ENCODE peak calls at places on chromosomes 4 and X, in five cellular contexts. One of them, this sample, is unnamed.

GRCh38 chr4:154076921-154077320 is 288.0 kb upstream of the SFRP2 start:
- DNase-seq in AG10803: peak
- DNase-seq in mucosa of descending colon: no peak
- DNase-seq in OCI-LY7: no peak
- DNase-seq in brain microvascular endothelial cell: peak
- DNase-seq in this sample: no peak

GRCh38 chrX:54423161-54423888 is 16.9 kb upstream of the TSR2 start:
- DNase-seq in mucosa of descending colon: no peak
- DNase-seq in brain microvascular endothelial cell: peak
- DNase-seq in AG10803: no peak
- DNase-seq in OCI-LY7: no peak
- DNase-seq in this sample: peak

GRCh38 chr4:683982-684571 is 4.9 kb downstream of the SLC49A3 start:
- DNase-seq in AG10803: peak
- DNase-seq in brain microvascular endothelial cell: peak
- DNase-seq in OCI-LY7: peak
- DNase-seq in mucosa of descending colon: peak
- DNase-seq in this sample: peak

GRCh38 chr4:143335979-143336827 is 473 bp upstream of the GAB1 start:
- DNase-seq in AG10803: peak
- DNase-seq in brain microvascular endothelial cell: peak
- DNase-seq in mucosa of descending colon: peak
- DNase-seq in OCI-LY7: peak
- DNase-seq in this sample: peak

GRCh38 chrX:23554304-23554703 is 113.0 kb upstream of the PRDX4 start:
- DNase-seq in OCI-LY7: peak
- DNase-seq in AG10803: peak
- DNase-seq in mucosa of descending colon: no peak
- DNase-seq in brain microvascular endothelial cell: peak
- DNase-seq in this sample: peak

GRCh38 chr4:31657859-31658258 is 937.7 kb downstream of the PCDH7 start:
- DNase-seq in OCI-LY7: no peak
- DNase-seq in mucosa of descending colon: no peak
- DNase-seq in AG10803: no peak
- DNase-seq in brain microvascular endothelial cell: no peak
- DNase-seq in this sample: no peak

GRCh38 chr4:70158576-70158975 is 4.5 kb downstream of the PRR27 start:
- DNase-seq in OCI-LY7: no peak
- DNase-seq in mucosa of descending colon: peak
- DNase-seq in AG10803: no peak
- DNase-seq in brain microvascular endothelial cell: no peak
- DNase-seq in this sample: no peak

GRCh38 chrX:131792789-131793462 is 230.2 kb upstream of the STK26 start:
- DNase-seq in OCI-LY7: peak
- DNase-seq in brain microvascular endothelial cell: peak
- DNase-seq in AG10803: peak
- DNase-seq in mucosa of descending colon: no peak
- DNase-seq in this sample: no peak

GRCh38 chrX:125108926-125109325 is 210.7 kb upstream of the TEX13C start:
- DNase-seq in AG10803: no peak
- DNase-seq in brain microvascular endothelial cell: no peak
- DNase-seq in OCI-LY7: no peak
- DNase-seq in mucosa of descending colon: no peak
- DNase-seq in this sample: no peak

GRCh38 chr4:89509708-89510269 is 202.2 kb upstream of the GPRIN3 start:
- DNase-seq in brain microvascular endothelial cell: peak
- DNase-seq in OCI-LY7: no peak
- DNase-seq in AG10803: peak
- DNase-seq in mucosa of descending colon: no peak
- DNase-seq in this sample: peak

GRCh38 chrX:78665286-78665685 is 6.2 kb upstream of the RTL3 start:
- DNase-seq in AG10803: peak
- DNase-seq in brain microvascular endothelial cell: no peak
- DNase-seq in mucosa of descending colon: no peak
- DNase-seq in OCI-LY7: no peak
- DNase-seq in this sample: no peak

GRCh38 chr4:120616041-120616440 is 306.5 kb downstream of the PRDM5 start:
- DNase-seq in brain microvascular endothelial cell: no peak
- DNase-seq in OCI-LY7: no peak
- DNase-seq in AG10803: no peak
- DNase-seq in mucosa of descending colon: no peak
- DNase-seq in this sample: no peak

GRCh38 chr4:152146244-152146643 is 385.4 kb upstream of the GATB start:
- DNase-seq in AG10803: no peak
- DNase-seq in mucosa of descending colon: no peak
- DNase-seq in OCI-LY7: no peak
- DNase-seq in brain microvascular endothelial cell: no peak
- DNase-seq in this sample: no peak

GRCh38 chr4:187204389-187204920 is 480.8 kb upstream of the FAT1 start:
- DNase-seq in brain microvascular endothelial cell: peak
- DNase-seq in AG10803: peak
- DNase-seq in mucosa of descending colon: no peak
- DNase-seq in OCI-LY7: no peak
- DNase-seq in this sample: no peak

GRCh38 chr4:102620697-102621497 is 119.7 kb downstream of the NFKB1 start:
- DNase-seq in OCI-LY7: peak
- DNase-seq in AG10803: peak
- DNase-seq in mucosa of descending colon: no peak
- DNase-seq in brain microvascular endothelial cell: peak
- DNase-seq in this sample: peak

GRCh38 chr4:37890501-37891220 is at the start of gene TBC1D1:
- DNase-seq in mucosa of descending colon: peak
- DNase-seq in OCI-LY7: peak
- DNase-seq in brain microvascular endothelial cell: no peak
- DNase-seq in AG10803: no peak
- DNase-seq in this sample: peak

GRCh38 chrX:72100824-72101351 is 30.8 kb downstream of the RTL5 start:
- DNase-seq in brain microvascular endothelial cell: no peak
- DNase-seq in OCI-LY7: no peak
- DNase-seq in mucosa of descending colon: no peak
- DNase-seq in AG10803: peak
- DNase-seq in this sample: peak

GRCh38 chr4:165668694-165669093 is 204.3 kb upstream of the TLL1 start:
- DNase-seq in OCI-LY7: no peak
- DNase-seq in brain microvascular endothelial cell: no peak
- DNase-seq in AG10803: peak
- DNase-seq in mucosa of descending colon: no peak
- DNase-seq in this sample: no peak

GRCh38 chrX:118272237-118272636 is 73.7 kb upstream of the WDR44 start:
- DNase-seq in OCI-LY7: no peak
- DNase-seq in AG10803: peak
- DNase-seq in mucosa of descending colon: no peak
- DNase-seq in brain microvascular endothelial cell: no peak
- DNase-seq in this sample: no peak

GRCh38 chr4:71545168-71545567 is 206.3 kb downstream of the SLC4A4 start:
- DNase-seq in mucosa of descending colon: no peak
- DNase-seq in brain microvascular endothelial cell: peak
- DNase-seq in OCI-LY7: no peak
- DNase-seq in AG10803: peak
- DNase-seq in this sample: no peak

GRCh38 chr4:111045992-111046391 is 423.1 kb upstream of the PITX2 start:
- DNase-seq in OCI-LY7: no peak
- DNase-seq in brain microvascular endothelial cell: no peak
- DNase-seq in AG10803: no peak
- DNase-seq in mucosa of descending colon: no peak
- DNase-seq in this sample: no peak
- TF ChIP-seq CTCF in OCI-LY7: peak
- TF ChIP-seq CTCF in brain microvascular endothelial cell: peak
- TF ChIP-seq CTCF in AG10803: no peak
- TF ChIP-seq CTCF in mucosa of descending colon: no peak
- TF ChIP-seq CTCF in this sample: no peak

GRCh38 chr4:56650259-56651070 is 30.6 kb downstream of the HOPX start:
- DNase-seq in brain microvascular endothelial cell: no peak
- DNase-seq in mucosa of descending colon: no peak
- DNase-seq in AG10803: no peak
- DNase-seq in OCI-LY7: no peak
- DNase-seq in this sample: no peak
- TF ChIP-seq CTCF in brain microvascular endothelial cell: peak
- TF ChIP-seq CTCF in mucosa of descending colon: no peak
- TF ChIP-seq CTCF in AG10803: no peak
- TF ChIP-seq CTCF in OCI-LY7: peak
- TF ChIP-seq CTCF in this sample: no peak

DNA sequence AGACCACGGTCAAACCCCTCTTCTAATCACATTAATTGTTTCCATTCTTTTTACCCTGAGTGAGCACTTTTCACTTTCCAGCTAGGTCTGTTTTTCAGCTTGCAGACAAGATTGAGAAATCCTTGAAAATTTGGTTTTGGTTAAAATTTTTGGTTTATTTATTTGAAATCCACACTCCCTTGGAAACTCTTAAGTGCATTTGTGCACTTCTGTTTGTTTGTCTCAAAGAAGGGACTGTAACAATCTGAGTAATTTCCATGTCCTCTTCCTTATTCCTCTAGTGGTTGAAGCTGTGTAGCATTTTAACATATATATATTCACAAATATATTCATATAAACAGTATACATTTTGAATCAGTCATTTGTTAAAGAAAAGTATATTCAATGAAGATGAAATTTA is 333.3 kb downstream of the ANK2 start:
- DNase-seq in OCI-LY7: no peak
- DNase-seq in brain microvascular endothelial cell: no peak
- DNase-seq in mucosa of descending colon: no peak
- DNase-seq in AG10803: peak
- DNase-seq in this sample: no peak
- TF ChIP-seq CTCF in OCI-LY7: no peak
- TF ChIP-seq CTCF in brain microvascular endothelial cell: no peak
- TF ChIP-seq CTCF in mucosa of descending colon: no peak
- TF ChIP-seq CTCF in AG10803: no peak
- TF ChIP-seq CTCF in this sample: no peak

DNA sequence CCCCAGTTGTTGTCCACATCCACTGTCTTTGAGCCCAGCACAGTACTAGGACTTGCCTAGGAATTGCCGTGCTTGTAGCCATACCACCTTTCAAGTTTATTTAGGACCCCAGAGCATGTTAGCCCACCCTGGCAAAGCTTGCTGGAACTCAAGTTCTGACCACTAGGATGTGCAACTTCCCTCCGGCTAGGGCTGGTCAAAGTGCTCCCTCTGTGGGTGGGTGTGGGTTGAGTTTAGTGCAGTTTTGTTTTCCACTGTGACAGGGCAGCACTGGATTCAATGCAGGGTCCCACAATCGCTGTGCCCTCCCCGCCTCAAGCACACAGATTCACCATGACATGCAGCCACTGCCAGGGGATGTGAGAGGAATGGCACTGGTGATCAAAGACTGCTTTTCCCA is 96.0 kb downstream of the RASGEF1B start:
- DNase-seq in AG10803: no peak
- DNase-seq in mucosa of descending colon: no peak
- DNase-seq in OCI-LY7: peak
- DNase-seq in brain microvascular endothelial cell: no peak
- DNase-seq in this sample: no peak
- TF ChIP-seq CTCF in AG10803: no peak
- TF ChIP-seq CTCF in mucosa of descending colon: no peak
- TF ChIP-seq CTCF in OCI-LY7: peak
- TF ChIP-seq CTCF in brain microvascular endothelial cell: no peak
- TF ChIP-seq CTCF in this sample: no peak

GRCh38 chrX:112868586-112868985 is 28.0 kb upstream of the AMOT start:
- DNase-seq in mucosa of descending colon: no peak
- DNase-seq in brain microvascular endothelial cell: no peak
- DNase-seq in OCI-LY7: no peak
- DNase-seq in AG10803: no peak
- DNase-seq in this sample: no peak

GRCh38 chrX:112877771-112878173 is 37.1 kb upstream of the AMOT start:
- DNase-seq in mucosa of descending colon: no peak
- DNase-seq in brain microvascular endothelial cell: no peak
- DNase-seq in AG10803: no peak
- DNase-seq in OCI-LY7: no peak
- DNase-seq in this sample: no peak

GRCh38 chrX:112874614-112875013 is 34.0 kb upstream of the AMOT start:
- DNase-seq in OCI-LY7: no peak
- DNase-seq in mucosa of descending colon: no peak
- DNase-seq in AG10803: no peak
- DNase-seq in brain microvascular endothelial cell: no peak
- DNase-seq in this sample: no peak

GRCh38 chrX:112874140-112874539 is 33.5 kb upstream of the AMOT start:
- DNase-seq in AG10803: peak
- DNase-seq in brain microvascular endothelial cell: no peak
- DNase-seq in OCI-LY7: no peak
- DNase-seq in mucosa of descending colon: no peak
- DNase-seq in this sample: no peak
- TF ChIP-seq CTCF in AG10803: peak
- TF ChIP-seq CTCF in brain microvascular endothelial cell: no peak
- TF ChIP-seq CTCF in OCI-LY7: peak
- TF ChIP-seq CTCF in mucosa of descending colon: no peak
- TF ChIP-seq CTCF in this sample: no peak

DNA sequence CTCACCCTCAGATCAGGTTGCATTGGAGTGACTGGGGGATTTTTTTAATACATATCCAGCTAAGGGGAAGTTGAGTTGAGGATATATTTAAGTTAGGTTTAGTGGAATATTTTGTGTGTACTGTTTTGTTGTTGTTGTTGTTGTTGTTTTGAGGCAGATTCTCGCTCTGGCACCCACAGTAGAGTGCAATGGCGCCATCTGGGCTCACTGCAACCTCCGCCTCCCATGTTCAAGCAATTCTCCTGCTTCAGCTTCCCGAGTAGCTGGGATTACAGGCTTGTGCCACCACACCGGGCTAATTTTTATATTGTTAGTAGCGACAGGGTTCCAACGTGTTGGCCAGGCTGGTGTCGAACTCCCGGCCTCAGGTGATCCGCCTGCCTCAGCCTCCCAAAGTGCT is 38.6 kb upstream of the ATP6AP2 start:
- DNase-seq in mucosa of descending colon: no peak
- DNase-seq in AG10803: no peak
- DNase-seq in brain microvascular endothelial cell: no peak
- DNase-seq in OCI-LY7: no peak
- DNase-seq in this sample: no peak
- TF ChIP-seq CTCF in mucosa of descending colon: no peak
- TF ChIP-seq CTCF in AG10803: no peak
- TF ChIP-seq CTCF in brain microvascular endothelial cell: no peak
- TF ChIP-seq CTCF in OCI-LY7: peak
- TF ChIP-seq CTCF in this sample: no peak

GRCh38 chrX:101022020-101022419 is 29.9 kb downstream of the TRMT2B start:
- DNase-seq in mucosa of descending colon: no peak
- DNase-seq in brain microvascular endothelial cell: no peak
- DNase-seq in AG10803: no peak
- DNase-seq in OCI-LY7: no peak
- DNase-seq in this sample: no peak
- TF ChIP-seq CTCF in mucosa of descending colon: no peak
- TF ChIP-seq CTCF in brain microvascular endothelial cell: no peak
- TF ChIP-seq CTCF in AG10803: no peak
- TF ChIP-seq CTCF in OCI-LY7: no peak
- TF ChIP-seq CTCF in this sample: no peak

DNA sequence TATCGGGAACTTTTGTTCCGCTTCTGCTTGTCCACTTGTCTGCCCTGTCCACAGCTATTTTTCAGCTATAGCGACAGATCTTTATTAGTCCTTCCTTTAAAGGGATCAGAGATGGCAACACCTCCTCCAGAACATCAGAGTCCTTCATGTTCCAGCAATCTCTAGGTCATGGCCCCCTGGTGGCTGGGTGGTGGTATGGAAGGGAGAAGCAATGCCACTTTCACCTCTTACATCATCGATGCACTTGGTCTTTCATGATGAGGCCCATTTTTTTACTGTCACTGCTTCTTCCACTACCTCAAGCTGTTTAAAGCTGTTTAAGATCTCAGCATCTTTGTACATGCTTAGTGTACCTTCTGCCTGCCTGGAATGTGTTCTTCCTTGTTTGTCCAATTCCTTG is 106.7 kb downstream of the ARHGAP6 start:
- DNase-seq in brain microvascular endothelial cell: no peak
- DNase-seq in OCI-LY7: peak
- DNase-seq in AG10803: no peak
- DNase-seq in mucosa of descending colon: peak
- DNase-seq in this sample: peak
- TF ChIP-seq CTCF in brain microvascular endothelial cell: peak
- TF ChIP-seq CTCF in OCI-LY7: peak
- TF ChIP-seq CTCF in AG10803: no peak
- TF ChIP-seq CTCF in mucosa of descending colon: no peak
- TF ChIP-seq CTCF in this sample: no peak

GRCh38 chr4:80026080-80026479 is 46.9 kb downstream of the ANTXR2 start:
- DNase-seq in brain microvascular endothelial cell: peak
- DNase-seq in mucosa of descending colon: no peak
- DNase-seq in OCI-LY7: no peak
- DNase-seq in AG10803: no peak
- DNase-seq in this sample: no peak
- TF ChIP-seq CTCF in brain microvascular endothelial cell: peak
- TF ChIP-seq CTCF in mucosa of descending colon: no peak
- TF ChIP-seq CTCF in OCI-LY7: no peak
- TF ChIP-seq CTCF in AG10803: no peak
- TF ChIP-seq CTCF in this sample: no peak

This sample was measured in GM10248.